ENCODE peak calls at places on chromosome 4, in eight cellular contexts. G, J, I, S, V, M, A and C are unnamed samples. For H3K4me1, the result is how much of the 10 kb centered on the place peaks cover.

GRCh38 chr4:168309781-168310180 is 8.8 kb downstream of the DDX60 start:
- DNase-seq in V (no peak), A (no peak), M (no peak), G (no peak), J (no peak), I (no peak), S (no peak), C (no peak)

GRCh38 chr4:156896536-156896935 is 75.1 kb downstream of the PDGFC start:
- DNase-seq in V (no peak), J (no peak), I (no peak), G (no peak), S (no peak), A (peak), M (no peak), C (no peak)

GRCh38 chr4:110631582-110632505 is 9.0 kb upstream of the PITX2 start:
- DNase-seq in S (peak), J (peak), M (peak), G (peak), A (peak), I (peak), V (peak), C (peak)

GRCh38 chr4:83208776-83209365 is 75.7 kb downstream of the COQ2 start:
- DNase-seq in A (no peak), M (no peak), J (no peak), G (no peak), I (peak), V (no peak), S (no peak), C (no peak)

GRCh38 chr4:122577808-122578781 is 42.8 kb downstream of the IL21 start:
- DNase-seq in A (peak), M (peak), S (peak), V (no peak), J (no peak), I (peak), G (no peak), C (no peak)

GRCh38 chr4:184444953-184445309 is 29.4 kb downstream of the IRF2 start:
- DNase-seq in V (no peak), A (no peak), I (no peak), S (no peak), M (no peak), J (no peak), G (no peak), C (peak)

GRCh38 chr4:15648600-15648999 is 6.6 kb downstream of the FBXL5 start:
- DNase-seq in G (no peak), I (no peak), M (no peak), A (no peak), V (no peak), J (no peak), S (no peak), C (no peak)

GRCh38 chr4:57116245-57116644 is 6.1 kb upstream of the IGFBP7 start:
- DNase-seq in M (no peak), S (no peak), V (no peak), G (no peak), I (no peak), J (no peak), A (no peak), C (no peak)

GRCh38 chr4:173211838-173212237 is 43.2 kb downstream of the GALNT7 start:
- DNase-seq in I (peak), G (no peak), A (peak), S (no peak), V (no peak), M (no peak), J (no peak), C (no peak)

GRCh38 chr4:44988011-44988410 is 261.7 kb upstream of the GNPDA2 start:
- DNase-seq in A (no peak), M (no peak), V (no peak), J (no peak), S (no peak), I (no peak), G (no peak), C (no peak)

GRCh38 chr4:167964766-167965373 is 127.5 kb upstream of the ANXA10 start:
- DNase-seq in M (no peak), I (peak), J (no peak), S (no peak), V (no peak), A (no peak), G (no peak), C (no peak)

GRCh38 chr4:183285886-183286285 is 34.2 kb downstream of the CLDN22 start:
- DNase-seq in V (no peak), M (no peak), A (no peak), S (no peak), G (no peak), J (no peak), I (no peak), C (no peak)

GRCh38 chr4:186151499-186151898 is 39.9 kb upstream of the CYP4V2 start:
- DNase-seq in G (no peak), M (no peak), I (no peak), S (no peak), V (no peak), J (no peak), A (no peak), C (no peak)

GRCh38 chr4:75723117-75723801 is 1.1 kb upstream of the USO1 start:
- DNase-seq in G (no peak), A (no peak), V (no peak), S (no peak), M (no peak), I (peak), J (no peak), C (no peak)

GRCh38 chr4:102170910-102171309 is 174.4 kb downstream of the SLC39A8 start:
- DNase-seq in G (no peak), I (no peak), A (no peak), M (no peak), J (no peak), V (no peak), S (no peak), C (no peak)

GRCh38 chr4:153220709-153221367 is 16.6 kb downstream of the TRIM2 start:
- DNase-seq in A (no peak), M (no peak), I (no peak), J (no peak), V (no peak), G (no peak), S (no peak), C (no peak)

GRCh38 chr4:78737020-78737419 is 39.1 kb upstream of the BMP2K start:
- DNase-seq in M (no peak), I (no peak), V (no peak), A (no peak), J (no peak), G (no peak), S (no peak), C (no peak)

GRCh38 chr4:56086073-56086521 is 137.4 kb downstream of the CEP135 start:
- DNase-seq in S (no peak), J (no peak), A (peak), M (no peak), G (no peak), V (no peak), I (no peak), C (no peak)

GRCh38 chr4:3715251-3716033 is 50.7 kb upstream of the ADRA2C start:
- DNase-seq in S (no peak), A (no peak), V (no peak), M (no peak), G (no peak), I (no peak), J (no peak), C (peak)

GRCh38 chr4:95510145-95510544 is 38.6 kb downstream of the UNC5C start:
- DNase-seq in V (no peak), A (no peak), S (no peak), I (peak), G (no peak), J (no peak), M (peak), C (no peak)

GRCh38 chr4:6324999-6325790 is 55.5 kb downstream of the WFS1 start:
- DNase-seq in I (peak), G (no peak), A (peak), M (peak), S (peak), J (peak), V (peak), C (peak)

GRCh38 chr4:113657834-113658233 is 103.7 kb downstream of the CAMK2D start:
- DNase-seq in V (no peak), A (no peak), J (no peak), I (peak), M (no peak), S (no peak), G (no peak), C (no peak)

GRCh38 chr4:48017108-48017527 is 546 bp downstream of the NIPAL1 start:
- DNase-seq in I (peak), J (peak), A (peak), S (peak), V (peak), M (peak), G (no peak), C (peak)

GRCh38 chr4:40306203-40306602 is 28.9 kb upstream of the CHRNA9 start:
- DNase-seq in G (no peak), S (no peak), A (no peak), I (no peak), M (no peak), J (no peak), V (no peak), C (no peak)
- H3K4me1 ChIP-seq in G (under half), S (under half), A (under half), I (under half), M (under half), J (under half), V (under half), C (under half)

GRCh38 chr4:118985170-118986000 is 96.7 kb downstream of the SYNPO2 start:
- DNase-seq in A (no peak), M (no peak), G (peak), J (no peak), V (no peak), S (no peak), I (no peak), C (no peak)
- H3K27ac ChIP-seq in A (no peak), M (no peak), G (peak), J (peak), V (peak), S (peak), I (no peak), C (peak)

GRCh38 chr4:87077834-87078585 is 142.4 kb downstream of the KLHL8 start:
- DNase-seq in V (no peak), S (no peak), G (no peak), J (no peak), A (no peak), I (peak), M (no peak), C (no peak)

GRCh38 chr4:87079967-87080366 is 140.5 kb downstream of the KLHL8 start:
- DNase-seq in J (no peak), V (no peak), G (no peak), A (peak), M (no peak), I (no peak), S (no peak), C (no peak)

GRCh38 chr4:87076690-87077358 is 142.0 kb downstream of the AFF1 start:
- DNase-seq in M (no peak), I (no peak), V (no peak), G (no peak), S (no peak), J (no peak), A (no peak), C (no peak)

GRCh38 chr4:87080462-87080861 is 140.0 kb downstream of the KLHL8 start:
- DNase-seq in J (no peak), V (no peak), M (no peak), I (no peak), S (no peak), A (no peak), G (no peak), C (no peak)

DNA sequence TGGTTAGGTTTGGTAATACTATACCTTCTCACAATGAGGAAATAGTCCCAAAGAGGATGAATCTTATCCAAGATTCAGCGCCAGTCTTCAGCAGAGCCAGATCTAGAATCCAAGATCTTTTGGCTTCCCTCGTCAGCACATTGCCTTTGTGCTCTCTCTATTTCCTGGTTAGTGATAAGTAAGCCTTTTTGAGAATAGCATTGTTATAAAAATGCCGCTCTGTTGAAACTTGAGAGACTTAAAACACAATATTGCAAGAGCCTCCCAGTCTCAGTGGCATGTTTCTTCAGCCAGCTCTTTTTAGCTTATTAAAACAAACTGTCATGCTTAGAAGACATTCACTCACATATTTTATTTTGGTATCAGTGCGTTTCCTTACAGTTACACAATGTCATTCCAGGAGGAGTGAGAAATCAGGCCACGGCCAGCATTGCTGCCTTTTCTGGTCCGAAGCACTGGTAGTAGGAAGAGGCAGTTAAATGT is 141.4 kb downstream of the KLHL8 start:
- DNase-seq in M (peak), I (no peak), A (no peak), G (peak), S (no peak), V (no peak), J (no peak), C (peak)
- H3K4me1 ChIP-seq in M (half or more), I (under half), A (under half), G (half or more), S (under half), V (under half), J (half or more), C (under half)

GRCh38 chr4:7359302-7360063 is 75.2 kb downstream of the PSAPL1 start:
- DNase-seq in J (no peak), I (no peak), S (no peak), A (no peak), M (no peak), G (no peak), V (no peak), C (peak)

GRCh38 chr4:7362341-7362740 is 72.4 kb downstream of the PSAPL1 start:
- DNase-seq in A (no peak), G (no peak), V (no peak), M (no peak), S (no peak), J (no peak), I (no peak), C (no peak)

GRCh38 chr4:7362862-7363430 is 71.8 kb downstream of the PSAPL1 start:
- DNase-seq in G (no peak), I (no peak), S (no peak), M (no peak), A (no peak), V (no peak), J (no peak), C (no peak)

GRCh38 chr4:7360802-7361201 is 73.9 kb downstream of the PSAPL1 start:
- DNase-seq in V (no peak), I (no peak), S (no peak), G (no peak), M (no peak), A (no peak), J (no peak), C (peak)

GRCh38 chr4:7361256-7361655 is 73.5 kb downstream of the PSAPL1 start:
- DNase-seq in J (peak), S (no peak), V (no peak), A (no peak), G (no peak), I (no peak), M (no peak), C (peak)
- H3K27ac ChIP-seq in J (no peak), S (peak), V (no peak), A (no peak), G (no peak), I (no peak), M (no peak), C (no peak)

GRCh38 chr4:138689182-138689546 is 326.4 kb upstream of the NOCT start:
- DNase-seq in S (no peak), J (no peak), I (no peak), V (no peak), M (no peak), A (no peak), G (no peak), C (no peak)
- H3K4me1 ChIP-seq in S (under half), J (under half), I (under half), V (under half), M (under half), A (under half), G (under half), C (under half)

DNA sequence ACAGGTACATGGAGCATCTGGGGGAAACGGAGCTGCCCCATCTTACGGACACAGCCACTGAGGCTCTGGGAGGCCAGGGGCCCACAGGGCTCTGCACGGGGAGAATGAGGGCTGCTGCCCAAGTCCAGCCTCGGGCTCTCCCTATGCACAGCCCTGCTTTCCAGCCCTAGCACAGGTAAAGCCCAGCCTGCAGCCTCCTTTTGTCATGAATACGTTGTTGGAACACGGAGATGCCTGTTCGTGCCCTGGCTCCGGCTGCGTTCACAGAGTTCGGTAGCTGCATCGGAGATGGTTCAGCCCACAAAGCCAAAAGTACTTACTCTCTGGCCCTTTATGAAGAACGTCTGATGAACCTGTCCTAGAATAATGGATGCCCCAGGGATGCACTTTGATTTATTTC is 68.7 kb upstream of the AFAP1 start:
- DNase-seq in A (no peak), I (no peak), S (no peak), M (no peak), G (no peak), J (no peak), V (no peak), C (no peak)
- H3K27ac ChIP-seq in A (no peak), I (no peak), S (no peak), M (no peak), G (no peak), J (no peak), V (no peak), C (no peak)

GRCh38 chr4:38072578-38072977 is 112.4 kb downstream of the PTTG2 start:
- DNase-seq in A (no peak), S (no peak), J (no peak), V (no peak), I (no peak), M (no peak), G (no peak), C (no peak)
- H3K4me1 ChIP-seq in A (under half), S (under half), J (half or more), V (under half), I (under half), M (under half), G (under half), C (under half)

GRCh38 chr4:86981789-86982188 is 47.0 kb downstream of the AFF1 start:
- DNase-seq in A (no peak), G (no peak), V (no peak), J (no peak), M (no peak), I (no peak), S (no peak), C (no peak)
- H3K27ac ChIP-seq in A (no peak), G (no peak), V (no peak), J (no peak), M (no peak), I (no peak), S (no peak), C (no peak)

DNA sequence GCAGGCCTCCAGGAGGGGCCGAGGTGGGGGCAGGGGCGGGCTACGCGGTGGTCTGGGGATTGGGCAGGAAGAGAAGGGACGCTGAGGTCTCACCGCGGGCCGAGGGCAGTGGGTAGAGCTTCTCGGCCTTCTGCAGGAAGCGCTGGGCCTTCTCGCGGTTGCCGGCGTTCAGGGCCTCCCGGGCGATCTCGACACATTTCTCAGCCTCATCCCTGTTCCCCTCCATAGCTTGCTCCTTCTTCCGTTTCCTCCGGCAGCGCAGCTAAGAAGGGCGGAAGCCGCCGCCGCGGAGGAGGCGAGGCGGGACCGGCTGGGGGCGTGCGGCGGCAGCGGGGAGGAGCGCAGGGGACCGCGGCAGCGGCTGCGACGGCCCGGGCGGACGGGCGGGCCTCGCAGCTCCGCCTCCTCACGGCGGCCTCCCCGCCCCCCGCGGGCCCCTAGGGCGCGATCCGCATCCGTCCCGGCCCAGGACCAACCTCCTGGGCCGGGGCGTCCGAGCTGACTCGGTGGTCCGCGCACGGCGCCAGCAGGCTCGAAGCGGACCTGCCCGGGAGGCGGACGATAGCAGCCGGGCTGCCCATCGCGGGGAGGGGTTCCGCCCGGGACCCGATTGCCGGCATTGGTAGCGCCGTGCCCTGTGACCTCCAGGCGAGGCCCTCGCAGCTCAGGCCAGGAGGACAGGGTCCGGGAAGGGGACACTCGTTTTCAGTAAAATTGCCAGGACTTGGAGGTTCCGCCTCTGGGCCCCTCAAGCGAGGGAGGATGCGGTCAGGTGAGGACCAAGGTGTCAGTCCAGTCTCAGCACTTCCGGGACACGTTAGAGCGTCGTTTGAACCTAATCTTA is at the start of gene DNAJB14:
- DNase-seq in I (peak), G (peak), J (peak), V (peak), M (peak), A (peak), S (peak), C (peak)
- H3K4me1 ChIP-seq in I (under half), G (under half), J (under half), V (under half), M (half or more), A (under half), S (under half), C (under half)

GRCh38 chr4:40702137-40702799 is 47.5 kb upstream of the NSUN7 start:
- DNase-seq in S (no peak), I (no peak), J (no peak), M (no peak), A (no peak), V (no peak), G (no peak), C (no peak)
- H3K27ac ChIP-seq in S (peak), I (no peak), J (no peak), M (no peak), A (no peak), V (no peak), G (no peak), C (no peak)